ENCODE peak calls at places on chromosomes 3 and 15, in nine cellular contexts. J is RKO; G is iPS-NIHi11; H is fibroblast of lung; O is PC-9; C is uterus; S is stimulated activated CD8-positive, alpha-beta memory T cell treated with anti-CD3 and anti-CD28 coated beads, Interleukin-15, amount 100 ng/mL, for 4 hours; K is HCEC 1CT; T is PC-3. I is an unnamed sample.
A peak's percentile ranks its signal among the peaks of the same experiment; 100 is the strongest.

GRCh38 chr15:37217567-37217966 is 117.2 kb upstream of the MEIS2 start:
- DNase-seq in J (peak; percentile 15), G (no peak), H (no peak), O (no peak), C (no peak), S (no peak), K (no peak), T (no peak), I (no peak)

GRCh38 chr3:167887096-167887495 is 151.6 kb downstream of the SERPINI1 start:
- DNase-seq in J (peak; percentile 10), G (no peak), H (peak; percentile 32), O (no peak), C (no peak), S (no peak), K (peak; percentile 43), T (peak; percentile 87), I (no peak)

GRCh38 chr15:58015565-58015964 is 49.9 kb downstream of the ALDH1A2 start:
- DNase-seq in J (peak; percentile 5), G (no peak), H (peak; percentile 26), O (no peak), C (no peak), S (no peak), K (peak; percentile 25), T (peak; percentile 23), I (no peak)

GRCh38 chr3:1609416-1609815 is 489.2 kb upstream of the CNTN4 start:
- DNase-seq in J (no peak), G (no peak), H (no peak), O (no peak), C (no peak), S (no peak), K (no peak), T (no peak), I (no peak)

GRCh38 chr3:108088697-108089096 is 2.1 kb downstream of the CD47 start:
- DNase-seq in J (peak; percentile 37), G (no peak), H (peak; percentile 59), O (no peak), C (no peak), S (no peak), K (peak; percentile 25), T (peak; percentile 32), I (no peak)

GRCh38 chr3:117628896-117629295 is 919.3 kb downstream of the TUSC7 start:
- DNase-seq in J (no peak), G (peak; percentile 43), H (peak; percentile 84), O (no peak), C (peak; percentile 16), S (no peak), K (peak; percentile 45), T (peak; percentile 36), I (no peak)

GRCh38 chr3:9161811-9162210 is 87.6 kb downstream of the SRGAP3 start:
- DNase-seq in J (no peak), G (no peak), H (no peak), O (no peak), C (no peak), S (no peak), K (no peak), T (no peak), I (no peak)

GRCh38 chr3:37130984-37131975 is 43.1 kb downstream of the LRRFIP2 start:
- DNase-seq in J (no peak), G (no peak), H (no peak), O (no peak), C (no peak), S (no peak), K (no peak), T (no peak), I (no peak)

GRCh38 chr3:4271834-4272233 is 31.3 kb upstream of the SETMAR start:
- DNase-seq in J (peak; percentile 54), G (peak; percentile 39), H (peak; percentile 36), O (no peak), C (no peak), S (no peak), K (peak; percentile 40), T (peak; percentile 68), I (no peak)

GRCh38 chr15:38354321-38354929 is 99.5 kb upstream of the FAM98B start:
- DNase-seq in J (peak; percentile 71), G (peak; percentile 38), H (peak; percentile 54), O (peak; percentile 41), C (peak; percentile 65), S (peak; percentile 25), K (peak; percentile 64), T (peak; percentile 87), I (no peak)

GRCh38 chr3:182979719-182980191 is 583 bp downstream of the DCUN1D1 start:
- DNase-seq in J (peak; percentile 41), G (peak; percentile 60), H (peak; percentile 19), O (peak; percentile 56), C (peak; percentile 24), S (peak; percentile 3), K (peak; percentile 16), T (peak; percentile 37), I (no peak)

GRCh38 chr3:98587654-98588532 is 5.5 kb downstream of the CPOX start:
- DNase-seq in J (no peak), G (no peak), H (no peak), O (no peak), C (no peak), S (no peak), K (no peak), T (peak; percentile 36), I (no peak)

GRCh38 chr15:67050062-67050461 is 15.3 kb upstream of the SMAD3 start:
- DNase-seq in J (no peak), G (no peak), H (peak; percentile 51), O (no peak), C (peak; percentile 38), S (no peak), K (peak; percentile 58), T (no peak), I (no peak)

GRCh38 chr15:69818529-69818928 is 279.2 kb downstream of the TLE3 start:
- DNase-seq in J (no peak), G (no peak), H (no peak), O (no peak), C (no peak), S (no peak), K (no peak), T (no peak), I (no peak)

GRCh38 chr3:57006949-57007419 is 53.5 kb upstream of the SPATA12 start:
- DNase-seq in J (no peak), G (peak; percentile 63), H (peak; percentile 56), O (peak; percentile 81), C (peak; percentile 46), S (no peak), K (peak; percentile 45), T (peak; percentile 98), I (no peak)

GRCh38 chr3:122642935-122643334 is 37.7 kb upstream of the PARP14 start:
- DNase-seq in J (no peak), G (no peak), H (no peak), O (no peak), C (no peak), S (no peak), K (no peak), T (no peak), I (no peak)

GRCh38 chr3:37639922-37640321 is 221.8 kb upstream of the CTDSPL start:
- DNase-seq in J (no peak), G (no peak), H (no peak), O (no peak), C (no peak), S (no peak), K (no peak), T (no peak), I (no peak)

GRCh38 chr3:190701096-190701532 is 161.4 kb downstream of the GMNC start:
- DNase-seq in J (peak; percentile 46), G (peak; percentile 41), H (peak; percentile 43), O (peak; percentile 65), C (no peak), S (no peak), K (peak; percentile 68), T (peak; percentile 87), I (peak; percentile 1)

GRCh38 chr3:16467368-16467767 is 46.1 kb downstream of the RFTN1 start:
- DNase-seq in J (no peak), G (no peak), H (no peak), O (no peak), C (no peak), S (peak; percentile 34), K (no peak), T (no peak), I (no peak)

GRCh38 chr3:186476044-186476468 is 68.1 kb downstream of the CRYGS start:
- DNase-seq in J (no peak), G (no peak), H (peak; percentile 16), O (no peak), C (no peak), S (no peak), K (no peak), T (no peak), I (no peak)

GRCh38 chr3:150770662-150771061 is 7.7 kb upstream of the SIAH2 start:
- DNase-seq in J (no peak), G (no peak), H (no peak), O (no peak), C (no peak), S (no peak), K (no peak), T (no peak), I (no peak)

GRCh38 chr3:99439892-99440291 is 198.5 kb upstream of the COL8A1 start:
- DNase-seq in J (no peak), G (no peak), H (peak; percentile 28), O (no peak), C (no peak), S (no peak), K (no peak), T (no peak), I (no peak)

GRCh38 chr3:18393906-18394305 is 31.2 kb downstream of the SATB1 start:
- DNase-seq in J (peak; percentile 16), G (no peak), H (no peak), O (no peak), C (no peak), S (no peak), K (no peak), T (peak; percentile 58), I (no peak)

GRCh38 chr15:48250640-48251076 is 44.6 kb downstream of the SLC12A1 start:
- DNase-seq in J (peak; percentile 73), G (peak; percentile 55), H (peak; percentile 81), O (no peak), C (no peak), S (no peak), K (peak; percentile 72), T (peak; percentile 60), I (no peak)

GRCh38 chr3:17041009-17041408 is 156.3 kb downstream of the PLCL2 start:
- DNase-seq in J (no peak), G (no peak), H (peak; percentile 42), O (no peak), C (no peak), S (no peak), K (no peak), T (peak; percentile 86), I (no peak)

GRCh38 chr15:63374686-63375520 is 6.7 kb downstream of the CA12 start:
- DNase-seq in J (no peak), G (no peak), H (peak; percentile 87), O (peak; percentile 38), C (peak; percentile 40), S (no peak), K (peak; percentile 79), T (peak; percentile 53), I (no peak)

GRCh38 chr15:24039683-24040082 is 352.6 kb upstream of the NDN start:
- DNase-seq in J (peak; percentile 27), G (peak; percentile 20), H (no peak), O (no peak), C (no peak), S (no peak), K (no peak), T (no peak), I (no peak)

GRCh38 chr15:92393287-92393993 is at the start of gene ST8SIA2:
- DNase-seq in J (no peak), G (peak; percentile 87), H (peak; percentile 57), O (no peak), C (no peak), S (no peak), K (no peak), T (no peak), I (no peak)

GRCh38 chr3:194276768-194277546 is 74.2 kb downstream of the CPN2 start:
- DNase-seq in J (no peak), G (peak; percentile 63), H (peak; percentile 86), O (no peak), C (peak; percentile 57), S (no peak), K (no peak), T (no peak), I (no peak)

GRCh38 chr3:149417174-149417573 is 39.7 kb upstream of the TM4SF1 start:
- DNase-seq in J (no peak), G (no peak), H (no peak), O (no peak), C (no peak), S (no peak), K (no peak), T (no peak), I (no peak)

GRCh38 chr15:27512281-27513001 is 541.5 kb downstream of the GABRG3 start:
- DNase-seq in J (no peak), G (no peak), H (no peak), O (no peak), C (no peak), S (no peak), K (no peak), T (no peak), I (no peak)

I was measured in GF-D8.